ENCODE peak calls at places on chromosomes 7 and 10, in six cellular contexts. W is psoas muscle; E is CD8-positive, alpha-beta T cell; V is Peyer's patch; D is tibial nerve; N is cardiac fibroblast. I is an unnamed sample.

GRCh38 chr7:2086229-2086628 is 146.5 kb downstream of the MAD1L1 start:
- DNase-seq in N (no peak), D (no peak), E (no peak), W (no peak), V (no peak), I (no peak)

GRCh38 chr7:138875794-138876193 is 77.8 kb upstream of the ATP6V0A4 start:
- DNase-seq in D (no peak), V (peak), W (no peak), E (peak), N (peak), I (peak)

GRCh38 chr7:138895700-138896099 is 85.5 kb downstream of the KIAA1549 start:
- DNase-seq in E (no peak), D (no peak), W (no peak), V (no peak), N (no peak), I (no peak)

GRCh38 chr7:156898938-156899337 is 6.0 kb upstream of the LMBR1 start:
- DNase-seq in W (no peak), N (no peak), D (no peak), E (no peak), V (no peak), I (no peak)

GRCh38 chr10:61125560-61126250 is 181.7 kb upstream of the RHOBTB1 start:
- DNase-seq in V (no peak), W (no peak), E (no peak), D (no peak), N (no peak), I (no peak)

GRCh38 chr10:98408799-98409198 is 6.2 kb downstream of the PYROXD2 start:
- DNase-seq in W (no peak), V (no peak), N (no peak), E (no peak), D (no peak), I (no peak)

GRCh38 chr7:101386558-101387199 is 24.0 kb downstream of the COL26A1 start:
- DNase-seq in D (peak), E (no peak), W (peak), V (peak), N (no peak), I (peak)

GRCh38 chr10:79322616-79323566 is 24.4 kb upstream of the PPIF start:
- DNase-seq in V (peak), W (peak), E (peak), N (peak), D (no peak), I (peak)

GRCh38 chr7:55569797-55570196 is 2.5 kb downstream of the VOPP1 start:
- DNase-seq in N (no peak), V (peak), E (peak), D (no peak), W (no peak), I (no peak)

GRCh38 chr7:128322040-128322643 is 21.6 kb downstream of the RBM28 start:
- DNase-seq in W (no peak), D (no peak), N (peak), V (no peak), E (peak), I (peak)

GRCh38 chr7:80622531-80622930 is 15.9 kb upstream of the CD36 start:
- DNase-seq in V (no peak), E (no peak), N (peak), W (no peak), D (no peak), I (peak)

GRCh38 chr10:101851411-101852116 is 8.0 kb upstream of the KCNIP2 start:
- DNase-seq in W (no peak), D (no peak), E (no peak), N (peak), V (no peak), I (no peak)

GRCh38 chr7:140512317-140513000 is 33.2 kb upstream of the MKRN1 start:
- DNase-seq in N (peak), D (no peak), W (no peak), V (no peak), E (no peak), I (no peak)

GRCh38 chr10:16967000-16967865 is 150.0 kb upstream of the RSU1 start:
- DNase-seq in E (no peak), D (no peak), W (no peak), V (no peak), N (peak), I (peak)

GRCh38 chr7:22433710-22434460 is 66.1 kb downstream of the STEAP1B start:
- DNase-seq in N (peak), V (no peak), E (no peak), D (no peak), W (no peak), I (peak)
- TF ChIP-seq CTCF in N (no peak), V (no peak), E (no peak), D (no peak), W (no peak), I (no peak)

GRCh38 chr10:58972576-58973234 is 203.7 kb upstream of the PHYHIPL start:
- DNase-seq in E (no peak), V (no peak), D (no peak), W (no peak), N (no peak), I (no peak)
- H3K4me3 ChIP-seq in E (no peak), V (no peak), D (no peak), W (no peak), N (no peak), I (no peak)

GRCh38 chr10:59720377-59720776 is 10.7 kb upstream of the SLC16A9 start:
- DNase-seq in V (no peak), W (no peak), N (no peak), D (no peak), E (no peak), I (no peak)

GRCh38 chr10:59719374-59719773 is 9.7 kb upstream of the SLC16A9 start:
- DNase-seq in V (no peak), E (no peak), W (no peak), D (no peak), N (no peak), I (no peak)

DNA sequence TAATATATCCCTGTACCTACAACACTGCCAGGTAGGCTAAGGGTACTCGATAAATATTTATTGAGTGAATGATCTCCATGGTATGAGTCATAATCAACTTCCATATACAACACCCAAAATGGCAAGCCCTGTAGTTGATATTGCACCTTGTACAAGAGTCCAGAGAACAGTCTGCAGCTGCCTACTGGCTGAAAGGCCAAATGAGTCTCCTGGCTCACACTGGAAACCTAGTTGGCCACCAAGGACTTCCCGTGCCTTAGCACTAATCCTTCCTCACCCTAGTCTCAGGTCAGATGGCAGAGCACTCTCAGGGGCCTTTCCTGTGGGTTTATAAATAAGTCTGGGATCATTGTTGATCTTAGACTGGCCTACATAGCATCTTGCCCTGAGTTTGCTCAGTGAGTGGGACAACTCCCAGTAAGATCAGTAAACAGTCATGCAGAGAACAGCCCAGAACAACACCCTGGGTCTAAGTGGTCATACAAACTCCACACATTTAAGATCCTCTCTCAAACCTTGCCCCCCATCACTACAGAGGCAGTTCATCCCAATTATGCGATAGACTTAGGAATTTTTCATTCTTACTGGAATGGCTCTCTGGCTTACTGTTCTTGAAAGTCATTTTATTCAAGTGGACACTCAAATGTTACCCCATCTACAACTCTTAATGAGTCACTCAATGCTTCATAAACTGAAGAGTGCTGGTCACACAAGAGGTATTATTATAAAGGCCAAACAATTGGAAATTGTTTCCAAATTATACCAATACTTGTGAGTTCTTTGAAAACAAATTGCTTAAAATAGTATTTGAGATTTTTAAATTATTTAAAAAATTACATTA is 14.7 kb upstream of the SLC16A9 start:
- DNase-seq in N (no peak), D (no peak), V (no peak), W (peak), E (no peak), I (no peak)
- TF ChIP-seq CTCF in N (no peak), D (no peak), V (peak), W (no peak), E (no peak), I (no peak)

DNA sequence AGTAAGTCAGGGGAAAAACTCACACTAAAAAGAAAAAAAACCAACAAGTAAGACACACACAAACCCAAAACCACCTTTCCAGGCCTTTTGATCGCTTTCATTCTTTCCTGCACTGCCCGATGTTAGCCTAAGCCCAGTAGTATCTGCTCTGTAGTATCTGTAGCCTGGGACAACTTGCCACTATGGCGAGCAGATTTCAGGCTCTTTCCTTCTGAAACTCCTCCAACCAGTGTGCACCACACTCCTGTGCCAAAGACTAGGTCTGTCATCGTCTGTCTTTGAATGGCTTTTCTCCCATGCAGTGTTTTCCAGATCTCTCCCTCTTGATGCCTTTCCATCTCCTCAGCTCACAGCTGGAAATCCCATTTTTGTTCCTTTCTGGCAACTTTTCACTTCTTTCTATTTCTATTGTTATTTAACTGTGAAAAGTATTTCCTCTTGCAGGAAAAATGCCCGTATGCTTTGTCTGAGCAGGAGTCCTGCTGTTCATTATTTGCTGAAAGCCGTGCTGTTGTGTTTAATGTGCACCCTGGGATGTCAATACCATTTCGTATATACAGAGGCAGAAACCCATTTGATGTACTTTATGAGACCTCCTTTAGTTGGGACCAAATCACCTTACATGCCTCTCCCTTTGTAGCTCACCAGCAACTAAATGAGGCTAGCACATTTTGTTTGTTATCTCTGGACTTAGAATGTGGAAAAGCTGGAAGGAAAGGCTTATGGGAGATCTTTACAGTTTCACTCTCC is 373.7 kb downstream of the PHTF2 start:
- DNase-seq in W (no peak), V (no peak), N (no peak), D (no peak), E (no peak), I (no peak)
- H3K4me3 ChIP-seq in W (no peak), V (no peak), N (no peak), D (no peak), E (no peak), I (no peak)

GRCh38 chr7:33738260-33738935 is 166.9 kb upstream of the BMPER start:
- DNase-seq in V (no peak), D (no peak), E (no peak), N (no peak), W (no peak), I (no peak)

GRCh38 chr7:33736521-33737221 is 168.7 kb upstream of the BMPER start:
- DNase-seq in V (no peak), W (no peak), N (no peak), E (no peak), D (no peak), I (no peak)

GRCh38 chr7:33742999-33743587 is 162.2 kb upstream of the BMPER start:
- DNase-seq in D (no peak), V (no peak), N (no peak), E (no peak), W (no peak), I (no peak)

GRCh38 chr7:33742521-33742920 is 162.8 kb upstream of the BMPER start:
- DNase-seq in W (no peak), N (peak), V (no peak), D (no peak), E (no peak), I (no peak)

GRCh38 chr7:33739286-33739685 is 166.1 kb upstream of the BMPER start:
- DNase-seq in D (no peak), W (no peak), E (no peak), V (no peak), N (no peak), I (no peak)
- TF ChIP-seq CTCF in D (no peak), W (no peak), E (no peak), V (no peak), N (no peak), I (no peak)

DNA sequence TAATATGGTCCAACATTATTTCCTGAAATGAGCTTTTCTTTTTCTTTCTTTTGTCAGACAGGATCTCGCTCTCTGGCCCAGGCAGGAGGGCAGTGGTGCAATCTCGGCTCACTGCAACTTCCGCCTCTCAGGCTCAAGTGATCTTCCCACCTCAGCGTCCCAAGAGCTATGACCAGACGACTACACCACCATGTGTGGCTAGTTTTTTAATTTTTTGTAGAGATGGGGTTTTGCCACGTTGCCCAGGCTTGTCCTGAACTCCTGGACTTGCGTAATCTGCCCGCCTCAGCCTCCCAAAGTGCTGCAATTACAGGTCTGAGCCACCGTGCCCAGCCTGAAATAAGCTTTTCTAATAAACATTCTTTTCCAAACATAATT is 48.6 kb downstream of the CUL2 start:
- DNase-seq in V (no peak), D (no peak), W (no peak), E (no peak), N (peak), I (peak)
- H3K4me3 ChIP-seq in V (no peak), D (no peak), W (no peak), E (no peak), N (no peak), I (no peak)

DNA sequence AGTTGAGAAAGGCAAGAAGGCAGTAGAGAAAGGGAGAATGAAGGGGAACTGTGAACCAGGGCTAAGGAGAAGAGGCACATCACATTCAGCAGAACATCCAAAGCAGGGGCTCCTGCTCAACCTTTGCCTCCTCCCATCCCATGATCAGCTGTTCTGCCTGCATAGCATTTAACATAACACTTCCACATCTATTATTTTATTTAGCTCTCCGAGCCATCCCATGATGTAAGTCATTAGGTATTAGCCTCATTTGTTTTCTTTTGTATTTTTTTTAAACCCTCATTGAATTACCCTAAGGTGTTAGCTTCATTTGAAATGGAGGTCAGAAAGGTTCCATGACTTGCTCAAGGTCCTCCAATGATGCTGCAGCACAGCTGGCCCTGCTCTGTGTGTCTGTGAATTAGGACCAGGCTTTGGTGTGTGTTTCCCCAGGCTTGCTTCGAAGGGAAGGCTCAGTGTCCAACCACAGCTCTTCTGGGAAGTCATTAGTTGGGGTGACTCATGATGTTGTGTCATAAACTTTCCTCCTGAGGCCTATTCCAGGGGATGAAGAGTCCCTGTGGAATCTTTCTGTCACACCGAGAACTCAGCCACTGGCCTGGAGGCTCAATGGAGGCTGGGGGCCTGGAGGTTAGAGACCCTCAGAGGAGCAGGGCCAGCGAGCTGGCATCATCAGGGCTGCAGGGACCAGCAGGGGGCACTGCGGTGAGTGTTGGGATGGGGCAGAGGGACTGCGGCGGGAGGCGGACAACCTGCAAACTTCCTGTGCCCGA is 16.5 kb downstream of the NPFFR1 start:
- DNase-seq in E (no peak), V (no peak), W (no peak), D (no peak), N (peak), I (peak)
- TF ChIP-seq CTCF in E (no peak), V (peak), W (no peak), D (no peak), N (peak), I (no peak)

GRCh38 chr7:13420711-13421110 is 568.8 kb downstream of the ETV1 start:
- DNase-seq in E (no peak), V (no peak), N (no peak), D (no peak), W (no peak), I (no peak)

GRCh38 chr7:13416544-13416943 is 572.9 kb downstream of the ETV1 start:
- DNase-seq in V (no peak), N (no peak), W (no peak), E (no peak), D (no peak), I (no peak)

GRCh38 chr7:13416071-13416470 is 573.4 kb downstream of the ETV1 start:
- DNase-seq in V (no peak), E (no peak), D (no peak), N (no peak), W (no peak), I (no peak)

DNA sequence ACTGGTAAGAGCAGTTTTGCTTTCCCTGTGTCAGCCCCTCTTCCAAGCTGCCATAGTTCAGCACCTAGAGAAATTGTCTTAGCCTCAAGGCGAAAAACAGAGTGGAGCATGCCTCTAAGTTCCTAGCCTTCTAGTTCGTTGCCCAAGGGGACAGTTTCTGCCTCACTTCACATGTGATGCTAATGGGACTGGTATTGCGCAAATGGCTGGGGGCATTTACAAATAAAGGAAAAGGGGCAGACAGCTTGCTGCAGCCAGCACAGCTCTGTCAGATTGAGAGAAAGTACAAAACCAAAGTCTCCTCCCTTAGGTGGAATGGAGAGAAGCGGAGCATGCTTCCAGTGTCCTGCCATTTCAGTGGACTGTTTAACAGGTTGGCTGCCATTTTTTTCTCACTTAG is 567.7 kb downstream of the ETV1 start:
- DNase-seq in E (no peak), D (no peak), W (no peak), N (no peak), V (no peak), I (no peak)
- H3K4me3 ChIP-seq in E (no peak), D (no peak), W (no peak), N (no peak), V (no peak), I (no peak)

I was measured in foreskin fibroblast.